ENCODE peak calls at places on chromosome X, in six cellular contexts. Q is Karpas-422; G is CD4-positive, CD25-positive, alpha-beta regulatory T cell; N is effector memory CD4-positive, alpha-beta T cell; E is CD8-positive, alpha-beta memory T cell; K is adipocyte. W is an unnamed sample.

GRCh38 chrX:9466115-9466495 is 1.2 kb downstream of the TBL1X start:
- DNase-seq in Q (no peak), G (peak; percentile 21), N (no peak), E (no peak), K (peak; percentile 54), W (peak; percentile 30)

GRCh38 chrX:50206753-50207152 is 2.2 kb downstream of the CCNB3 start:
- DNase-seq in Q (no peak), G (no peak), N (no peak), E (no peak), K (no peak), W (no peak)

GRCh38 chrX:16222123-16222522 is 54.8 kb downstream of the MAGEB17 start:
- DNase-seq in Q (no peak), G (no peak), N (no peak), E (no peak), K (peak; percentile 49), W (no peak)

GRCh38 chrX:103879339-103879738 is 47.3 kb upstream of the RAB9B start:
- DNase-seq in Q (no peak), G (no peak), N (no peak), E (no peak), K (no peak), W (no peak)

GRCh38 chrX:120653000-120653399 is 23.1 kb upstream of the C1GALT1C1 start:
- DNase-seq in Q (no peak), G (no peak), N (no peak), E (no peak), K (no peak), W (peak; percentile 8)

GRCh38 chrX:41258871-41259270 is 75.1 kb upstream of the DDX3X start:
- DNase-seq in Q (no peak), G (no peak), N (no peak), E (no peak), K (no peak), W (no peak)

GRCh38 chrX:46819136-46819535 is 17.7 kb upstream of the RP2 start:
- DNase-seq in Q (no peak), G (no peak), N (no peak), E (no peak), K (peak; percentile 66), W (no peak)

GRCh38 chrX:99271641-99272040 is 1138.4 kb downstream of the PCDH19 start:
- DNase-seq in Q (no peak), G (no peak), N (no peak), E (no peak), K (no peak), W (no peak)

GRCh38 chrX:26927419-26927818 is 535.7 kb downstream of the PPP4R3C start:
- DNase-seq in Q (no peak), G (no peak), N (no peak), E (no peak), K (no peak), W (no peak)

GRCh38 chrX:72255445-72255844 is 16.6 kb upstream of the ERCC6L start:
- DNase-seq in Q (no peak), G (no peak), N (no peak), E (no peak), K (no peak), W (peak; percentile 32)

GRCh38 chrX:107700317-107700774 is 72.0 kb downstream of the PRPS1 start:
- DNase-seq in Q (peak; percentile 41), G (no peak), N (no peak), E (no peak), K (peak; percentile 74), W (peak; percentile 27)

GRCh38 chrX:117910216-117910615 is 206.4 kb downstream of the KLHL13 start:
- DNase-seq in Q (no peak), G (no peak), N (no peak), E (no peak), K (no peak), W (no peak)

DNA sequence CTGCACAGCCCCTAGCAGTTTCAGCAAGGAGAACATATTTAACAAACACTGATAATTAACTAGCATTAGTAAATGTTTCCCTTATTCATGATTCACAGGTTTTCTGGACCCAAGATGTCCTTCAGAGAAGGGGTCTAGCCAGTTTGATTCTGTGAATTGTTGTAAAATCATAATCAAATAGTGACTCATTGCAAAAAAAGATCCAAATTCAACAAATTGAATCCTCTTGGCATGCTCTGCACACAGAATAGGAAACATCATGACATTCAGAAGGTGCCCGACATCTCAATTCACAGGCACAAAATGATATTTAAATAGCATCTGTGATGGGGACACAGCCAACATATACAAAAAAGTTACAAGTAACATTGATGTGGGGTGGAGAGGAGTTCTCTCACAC is 100.1 kb downstream of the SH3KBP1 start:
- DNase-seq in Q (no peak), G (no peak), N (no peak), E (no peak), K (no peak), W (no peak)
- H3K4me1 ChIP-seq in Q (peaks cover 45% of the 10 kb centered on the region), G (peaks cover 54% of the 10 kb centered on the region), N (peaks cover 10% of the 10 kb centered on the region), E (peaks cover 61% of the 10 kb centered on the region), K (peaks cover 12% of the 10 kb centered on the region), W (no peaks in the 10 kb centered on the region)

GRCh38 chrX:153606503-153606902 is 7.6 kb upstream of the CCNQ start:
- DNase-seq in Q (no peak), G (no peak), N (no peak), E (no peak), K (no peak), W (no peak)
- H3K4me3 ChIP-seq in Q (no peak overlapping the region), G (no peak overlapping the region), N (no peak overlapping the region), E (no peak overlapping the region), K (no peak overlapping the region), W (no peak overlapping the region)

DNA sequence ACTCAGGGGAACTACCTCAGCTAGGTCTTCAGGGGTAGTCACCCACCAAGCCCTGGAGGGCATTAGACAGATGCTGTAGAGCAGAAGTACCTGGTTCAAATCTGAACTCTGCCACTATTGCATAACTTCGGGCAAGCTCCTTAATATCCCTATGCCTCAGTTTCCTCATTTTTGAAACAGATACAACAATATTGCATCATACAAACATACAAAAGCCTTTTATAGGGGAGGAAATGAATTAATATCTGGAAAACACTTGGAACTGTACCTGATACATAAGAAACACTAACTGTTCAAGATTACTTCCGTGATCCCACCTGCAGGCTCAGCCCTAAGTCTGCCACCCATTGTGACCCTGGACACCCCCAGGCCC is 166.0 kb downstream of the EFNB1 start:
- DNase-seq in Q (no peak), G (no peak), N (no peak), E (no peak), K (no peak), W (no peak)
- H3K36me3 ChIP-seq in Q (no peaks in the 10 kb centered on the region), G (no peaks in the 10 kb centered on the region), N (no peaks in the 10 kb centered on the region), E (no peaks in the 10 kb centered on the region), K (no peaks in the 10 kb centered on the region), W (no peaks in the 10 kb centered on the region)

DNA sequence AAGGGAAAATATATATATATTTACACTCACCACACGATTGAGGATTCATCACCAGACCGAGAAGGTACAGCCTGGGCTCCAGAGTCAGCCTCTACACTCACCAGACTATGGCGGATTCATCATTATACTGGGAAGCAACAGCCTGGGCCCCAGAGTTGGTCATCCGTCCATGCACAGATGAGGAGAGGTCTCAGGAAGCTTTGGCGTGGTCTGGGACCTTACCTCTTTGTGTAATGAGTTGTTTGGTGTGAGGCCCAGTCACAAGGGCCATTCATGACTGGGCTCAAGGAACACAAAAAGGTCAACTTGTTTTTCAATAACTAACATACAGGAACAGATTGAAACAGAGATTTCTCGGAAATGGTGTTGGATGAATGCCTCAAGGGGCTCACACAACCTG is 926.1 kb downstream of the FAM133A start:
- DNase-seq in Q (no peak), G (no peak), N (no peak), E (no peak), K (no peak), W (no peak)
- H3K4me1 ChIP-seq in Q (no peaks in the 10 kb centered on the region), G (no peaks in the 10 kb centered on the region), N (no peaks in the 10 kb centered on the region), E (no peaks in the 10 kb centered on the region), K (no peaks in the 10 kb centered on the region), W (no peaks in the 10 kb centered on the region)

DNA sequence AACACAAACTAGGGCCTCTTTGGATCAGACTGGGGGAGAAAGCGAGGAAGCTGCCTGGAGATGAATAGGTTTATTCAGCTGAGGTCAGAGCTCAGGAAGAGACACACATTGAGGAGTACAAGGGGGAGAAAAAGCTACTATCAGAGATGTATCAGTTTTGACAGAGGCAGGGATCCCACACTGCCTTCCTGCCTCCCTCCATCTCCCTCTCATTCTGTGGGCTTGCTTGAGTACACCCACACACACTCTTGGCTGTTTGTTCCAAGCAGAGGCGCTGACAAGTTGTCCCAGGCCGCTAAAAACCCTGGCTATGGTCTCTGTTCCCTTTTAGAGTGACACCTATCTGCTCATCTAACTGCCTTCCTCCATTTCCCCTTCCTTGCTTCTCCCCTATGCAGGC is 5.2 kb downstream of the TSPYL2 start:
- DNase-seq in Q (no peak), G (no peak), N (no peak), E (no peak), K (no peak), W (no peak)
- H3K4me3 ChIP-seq in Q (no peak overlapping the region), G (peak overlapping the region; percentile 13), N (no peak overlapping the region), E (no peak overlapping the region), K (no peak overlapping the region), W (no peak overlapping the region)

DNA sequence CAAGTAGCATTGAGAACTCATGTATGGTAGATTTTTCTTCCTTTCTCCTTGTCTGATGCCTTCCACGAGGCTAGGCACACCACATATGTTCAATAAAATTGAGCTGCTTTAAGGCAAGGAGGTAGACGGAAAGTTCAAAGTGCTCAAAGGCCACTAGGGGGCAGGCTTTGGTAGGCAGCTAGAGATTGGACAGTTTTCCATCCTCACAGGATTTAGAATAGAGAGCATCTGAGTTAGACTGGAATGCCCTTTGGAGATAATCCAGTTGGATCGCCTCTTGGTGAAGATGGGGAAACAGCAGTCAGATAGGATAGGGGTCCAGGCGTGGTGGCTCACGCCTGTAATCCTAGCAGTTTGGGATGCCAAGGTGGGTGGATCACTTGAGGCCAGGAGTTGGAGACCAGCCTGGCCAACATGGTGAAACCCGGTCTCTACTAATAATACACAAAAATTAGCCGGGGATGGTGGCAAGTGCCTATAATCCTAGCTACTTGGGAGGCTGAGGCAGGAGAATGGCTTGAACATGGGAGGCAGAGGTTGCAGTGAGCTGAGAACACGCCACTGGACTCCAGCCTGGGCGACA is 30.4 kb downstream of the ELF4 start:
- DNase-seq in Q (peak; percentile 88), G (peak; percentile 58), N (peak; percentile 55), E (peak; percentile 44), K (peak; percentile 82), W (peak; percentile 25)
- H3K36me3 ChIP-seq in Q (no peaks in the 10 kb centered on the region), G (peaks cover 12% of the 10 kb centered on the region), N (no peaks in the 10 kb centered on the region), E (no peaks in the 10 kb centered on the region), K (no peaks in the 10 kb centered on the region), W (no peaks in the 10 kb centered on the region)

GRCh38 chrX:13091111-13091765 is 46.8 kb upstream of the FAM9C start:
- DNase-seq in Q (no peak), G (peak; percentile 54), N (no peak), E (no peak), K (no peak), W (no peak)
- H3K4me1 ChIP-seq in Q (no peaks in the 10 kb centered on the region), G (peaks cover 89% of the 10 kb centered on the region), N (peaks cover 61% of the 10 kb centered on the region), E (peaks cover 89% of the 10 kb centered on the region), K (peaks cover 24% of the 10 kb centered on the region), W (no peaks in the 10 kb centered on the region)

DNA sequence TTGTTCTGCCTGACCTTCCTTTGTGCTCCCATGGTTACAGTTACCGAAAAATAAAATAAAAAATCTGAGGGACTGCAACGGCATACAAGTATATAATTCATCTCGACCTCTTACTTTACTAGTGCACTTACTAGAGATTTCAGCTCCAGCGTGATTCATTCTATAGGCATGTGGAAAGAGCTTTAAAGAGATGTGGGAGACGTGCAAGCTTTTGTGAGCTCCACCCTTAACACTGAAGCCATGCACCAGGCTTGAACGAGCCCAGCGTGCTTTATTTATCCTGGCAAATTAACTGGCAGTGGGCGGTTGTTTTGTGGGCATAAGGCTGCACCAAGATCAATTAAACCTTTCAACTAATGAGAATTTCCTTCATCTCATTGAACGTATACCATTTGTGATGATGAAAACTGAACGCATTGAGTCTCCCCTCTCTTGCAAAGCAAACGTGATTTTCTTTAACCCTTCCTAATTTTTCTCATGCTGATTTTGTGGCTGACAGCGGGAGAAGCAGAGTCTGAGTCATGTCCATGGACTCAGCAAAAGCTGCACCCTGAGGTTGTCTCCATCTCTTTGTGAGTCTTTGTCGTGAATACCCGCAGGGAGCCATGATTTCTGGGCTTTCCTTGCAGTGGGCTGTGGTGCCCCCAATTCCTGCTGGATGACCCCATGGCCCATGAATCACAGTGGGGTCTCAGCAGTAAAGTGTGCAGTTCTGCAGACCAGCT is 60.1 kb downstream of the MXRA5 start:
- DNase-seq in Q (no peak), G (no peak), N (no peak), E (no peak), K (peak; percentile 82), W (no peak)
- H3K4me3 ChIP-seq in Q (no peak overlapping the region), G (no peak overlapping the region), N (no peak overlapping the region), E (no peak overlapping the region), K (peak overlapping the region; percentile 67), W (no peak overlapping the region)

W was measured in pancreas.